ENCODE peak calls at places on chromosomes 1 and 21, in six cellular contexts. Q, W, X, K, I and P are unnamed samples.

GRCh38 chr1:201184734-201185453 is 5.7 kb upstream of the IGFN1 start:
- ATAC-seq in W (no peak), Q (peak; percentile 94), K (peak; percentile 23), X (peak; percentile 34), I (no peak), P (peak; percentile 21)

GRCh38 chr1:49995734-49996133 is 28.0 kb downstream of the AGBL4 start:
- ATAC-seq in Q (no peak), W (no peak), K (no peak), I (no peak), X (no peak), P (no peak)

GRCh38 chr1:79781261-79781660 is 774.7 kb upstream of the ADGRL4 start:
- ATAC-seq in Q (no peak), W (no peak), X (no peak), K (no peak), I (no peak), P (no peak)

GRCh38 chr1:46522184-46522968 is 29.1 kb downstream of the KNCN start:
- ATAC-seq in Q (peak; percentile 15), I (no peak), W (peak; percentile 93), K (peak; percentile 91), X (peak; percentile 97), P (no peak)

GRCh38 chr1:51220548-51220947 is 15.5 kb upstream of the RNF11 start:
- ATAC-seq in W (no peak), Q (no peak), X (no peak), I (no peak), K (no peak), P (no peak)

GRCh38 chr1:11845641-11846335 is 1.8 kb downstream of the NPPA start:
- ATAC-seq in W (no peak), X (no peak), K (no peak), I (no peak), Q (no peak), P (no peak)

GRCh38 chr1:78157162-78157561 is 111.4 kb downstream of the GIPC2 start:
- ATAC-seq in Q (no peak), I (no peak), X (no peak), K (no peak), W (no peak), P (no peak)

GRCh38 chr1:52598729-52599128 is 3.4 kb upstream of the GPX7 start:
- ATAC-seq in K (no peak), W (no peak), X (no peak), Q (no peak), I (no peak), P (no peak)

GRCh38 chr1:227915564-227916553 is 31.9 kb downstream of the WNT9A start:
- ATAC-seq in X (no peak), I (no peak), Q (no peak), W (no peak), K (no peak), P (no peak)

GRCh38 chr1:67226688-67227087 is 60.4 kb downstream of the IL23R start:
- ATAC-seq in W (peak; percentile 61), K (no peak), X (no peak), I (peak; percentile 24), Q (no peak), P (peak; percentile 47)

GRCh38 chr1:209775634-209776033 is 8.7 kb downstream of the C1orf74 start:
- ATAC-seq in K (no peak), W (peak; percentile 2), I (no peak), Q (no peak), X (no peak), P (no peak)

GRCh38 chr1:19792237-19793002 is 7.3 kb downstream of the TMCO4 start:
- ATAC-seq in X (no peak), Q (no peak), K (no peak), W (no peak), I (no peak), P (no peak)

GRCh38 chr1:31742462-31743212 is 21.5 kb downstream of the ADGRB2 start:
- ATAC-seq in W (no peak), Q (no peak), I (no peak), K (no peak), X (no peak), P (no peak)

GRCh38 chr1:36034692-36035091 is 49.2 kb upstream of the TEKT2 start:
- ATAC-seq in K (no peak), I (no peak), Q (no peak), X (no peak), W (no peak), P (no peak)

GRCh38 chr1:24425446-24425845 is 9.8 kb downstream of the NIPAL3 start:
- ATAC-seq in Q (no peak), W (no peak), I (no peak), X (no peak), K (no peak), P (no peak)

GRCh38 chr21:36665806-36666205 is 33.1 kb upstream of the SIM2 start:
- ATAC-seq in X (no peak), K (no peak), Q (no peak), W (no peak), I (no peak), P (no peak)

GRCh38 chr1:93844262-93845045 is 34.6 kb downstream of the DNTTIP2 start:
- ATAC-seq in X (no peak), Q (no peak), K (no peak), W (no peak), I (no peak), P (no peak)

GRCh38 chr1:169745015-169745861 is 11.4 kb upstream of the SELE start:
- ATAC-seq in K (no peak), I (no peak), Q (peak; percentile 49), W (no peak), X (no peak), P (no peak)

GRCh38 chr1:25026757-25027450 is 96.8 kb upstream of the RUNX3 start:
- ATAC-seq in Q (no peak), I (no peak), W (no peak), K (no peak), X (no peak), P (no peak)

GRCh38 chr1:192983349-192983980 is 75.7 kb downstream of the UCHL5 start:
- ATAC-seq in W (peak; percentile 88), X (peak; percentile 87), K (peak; percentile 91), I (no peak), Q (no peak), P (peak; percentile 55)

GRCh38 chr1:67062412-67062811 is 8.5 kb upstream of the SLC35D1 start:
- ATAC-seq in Q (no peak), K (no peak), I (no peak), W (no peak), X (no peak), P (no peak)

GRCh38 chr1:7641587-7642417 is 129.3 kb upstream of the VAMP3 start:
- ATAC-seq in X (no peak), W (no peak), I (no peak), K (no peak), Q (peak; percentile 8), P (no peak)

GRCh38 chr1:176880954-176881595 is 283.4 kb downstream of the ASTN1 start:
- ATAC-seq in X (no peak), I (no peak), W (no peak), K (no peak), Q (peak; percentile 87), P (no peak)

GRCh38 chr1:230072866-230073265 is 5.8 kb downstream of the GALNT2 start:
- ATAC-seq in Q (no peak), I (no peak), X (no peak), K (no peak), W (no peak), P (no peak)

GRCh38 chr21:30935121-30935888 is 53.9 kb upstream of the KRTAP11-1 start:
- ATAC-seq in W (peak; percentile 9), X (no peak), Q (no peak), I (no peak), K (no peak), P (no peak)

GRCh38 chr1:43930168-43930948 is 3.2 kb upstream of the ARTN start:
- ATAC-seq in Q (no peak), K (no peak), I (no peak), W (no peak), X (no peak), P (no peak)

GRCh38 chr1:206455681-206456344 is 14.5 kb upstream of the IKBKE start:
- ATAC-seq in Q (no peak), X (no peak), I (no peak), W (no peak), K (no peak), P (no peak)

GRCh38 chr1:3925762-3926161 is 25.7 kb upstream of the C1orf174 start:
- ATAC-seq in X (no peak), Q (no peak), I (no peak), K (no peak), W (no peak), P (no peak)

GRCh38 chr1:5551274-5551966 is 440.8 kb downstream of the NPHP4 start:
- ATAC-seq in K (no peak), X (peak; percentile 20), Q (no peak), I (no peak), W (no peak), P (no peak)

GRCh38 chr1:226697608-226698544 is 41.2 kb downstream of the ITPKB start:
- ATAC-seq in X (peak; percentile 24), K (no peak), I (no peak), Q (no peak), W (peak; percentile 53), P (peak; percentile 81)

GRCh38 chr1:95201905-95202304 is 32.1 kb upstream of the RWDD3 start:
- ATAC-seq in Q (no peak), K (no peak), X (no peak), W (no peak), I (no peak), P (no peak)

GRCh38 chr1:153728305-153729066 is 636 bp downstream of the INTS3 start:
- ATAC-seq in K (no peak), Q (peak; percentile 20), I (no peak), X (no peak), W (no peak), P (no peak)

GRCh38 chr1:9183441-9183840 is 51.1 kb upstream of the H6PD start:
- ATAC-seq in X (no peak), K (no peak), I (no peak), W (no peak), Q (no peak), P (no peak)

GRCh38 chr1:235442788-235443429 is 61.3 kb downstream of the B3GALNT2 start:
- ATAC-seq in K (no peak), X (no peak), I (no peak), W (no peak), Q (no peak), P (no peak)

GRCh38 chr1:21123287-21123961 is 53.3 kb downstream of the EIF4G3 start:
- ATAC-seq in Q (no peak), X (no peak), W (no peak), K (no peak), I (no peak), P (no peak)